ENCODE peak calls at places on chromosomes 1 and 21, in six cellular contexts. P, E, N, H, Q and M are unnamed samples.

GRCh38 chr1:171081220-171081993 is 9.3 kb upstream of the FMO3 start:
- DNase-seq in N (no peak), P (peak; percentile 9), E (no peak), H (peak; percentile 23), Q (no peak), M (no peak)

GRCh38 chr1:198699167-198700015 is 60.6 kb downstream of the PTPRC start:
- DNase-seq in H (peak; percentile 70), Q (peak; percentile 79), P (peak; percentile 64), N (peak; percentile 34), E (peak; percentile 91), M (peak; percentile 84)

GRCh38 chr1:112341986-112342385 is 54.0 kb upstream of the CTTNBP2NL start:
- DNase-seq in P (no peak), E (no peak), H (no peak), N (no peak), Q (no peak), M (no peak)

GRCh38 chr21:15190837-15191236 is 126.0 kb upstream of the NRIP1 start:
- DNase-seq in Q (no peak), P (no peak), H (no peak), N (no peak), E (no peak), M (no peak)

GRCh38 chr1:239874831-239875230 is 216.9 kb upstream of the FMN2 start:
- DNase-seq in N (no peak), E (no peak), Q (no peak), P (no peak), H (no peak), M (no peak)

GRCh38 chr1:165912638-165913037 is 85.2 kb downstream of the UCK2 start:
- DNase-seq in E (no peak), H (no peak), N (no peak), P (no peak), Q (no peak), M (no peak)

GRCh38 chr1:17941396-17941795 is 166.2 kb upstream of the IGSF21 start:
- DNase-seq in P (no peak), Q (no peak), H (no peak), E (no peak), N (no peak), M (no peak)

GRCh38 chr1:78587213-78587612 is 33.0 kb upstream of the IFI44L start:
- DNase-seq in P (peak; percentile 30), E (no peak), N (no peak), Q (no peak), H (no peak), M (no peak)

GRCh38 chr1:115877511-115877910 is 36.6 kb upstream of the NHLH2 start:
- DNase-seq in N (no peak), Q (no peak), P (peak; percentile 89), H (peak; percentile 15), E (peak; percentile 88), M (peak; percentile 32)

GRCh38 chr1:235748747-235749146 is 99.2 kb upstream of the GNG4 start:
- DNase-seq in E (no peak), H (no peak), P (no peak), N (no peak), Q (no peak), M (no peak)

GRCh38 chr1:228004331-228004871 is 2.4 kb upstream of the WNT3A start:
- DNase-seq in E (peak; percentile 87), Q (peak; percentile 29), H (peak; percentile 66), N (peak; percentile 8), P (peak; percentile 21), M (no peak)

GRCh38 chr1:69401894-69402293 is 165.8 kb upstream of the LRRC7 start:
- DNase-seq in P (peak; percentile 9), H (no peak), Q (no peak), E (no peak), N (no peak), M (no peak)
- TF ChIP-seq CTCF in P (no peak), H (no peak), Q (no peak), E (no peak), N (no peak), M (no peak)

GRCh38 chr1:153680120-153680403 is 1.6 kb downstream of the NPR1 start:
- DNase-seq in N (no peak), P (no peak), H (no peak), Q (no peak), E (peak; percentile 59), M (no peak)
- H3K4me3 ChIP-seq in N (peak overlapping the region; percentile 62), P (no peak overlapping the region), H (peak overlapping the region; percentile 51), Q (peak overlapping the region; percentile 91), E (peak overlapping the region; percentile 73), M (no peak overlapping the region)

DNA sequence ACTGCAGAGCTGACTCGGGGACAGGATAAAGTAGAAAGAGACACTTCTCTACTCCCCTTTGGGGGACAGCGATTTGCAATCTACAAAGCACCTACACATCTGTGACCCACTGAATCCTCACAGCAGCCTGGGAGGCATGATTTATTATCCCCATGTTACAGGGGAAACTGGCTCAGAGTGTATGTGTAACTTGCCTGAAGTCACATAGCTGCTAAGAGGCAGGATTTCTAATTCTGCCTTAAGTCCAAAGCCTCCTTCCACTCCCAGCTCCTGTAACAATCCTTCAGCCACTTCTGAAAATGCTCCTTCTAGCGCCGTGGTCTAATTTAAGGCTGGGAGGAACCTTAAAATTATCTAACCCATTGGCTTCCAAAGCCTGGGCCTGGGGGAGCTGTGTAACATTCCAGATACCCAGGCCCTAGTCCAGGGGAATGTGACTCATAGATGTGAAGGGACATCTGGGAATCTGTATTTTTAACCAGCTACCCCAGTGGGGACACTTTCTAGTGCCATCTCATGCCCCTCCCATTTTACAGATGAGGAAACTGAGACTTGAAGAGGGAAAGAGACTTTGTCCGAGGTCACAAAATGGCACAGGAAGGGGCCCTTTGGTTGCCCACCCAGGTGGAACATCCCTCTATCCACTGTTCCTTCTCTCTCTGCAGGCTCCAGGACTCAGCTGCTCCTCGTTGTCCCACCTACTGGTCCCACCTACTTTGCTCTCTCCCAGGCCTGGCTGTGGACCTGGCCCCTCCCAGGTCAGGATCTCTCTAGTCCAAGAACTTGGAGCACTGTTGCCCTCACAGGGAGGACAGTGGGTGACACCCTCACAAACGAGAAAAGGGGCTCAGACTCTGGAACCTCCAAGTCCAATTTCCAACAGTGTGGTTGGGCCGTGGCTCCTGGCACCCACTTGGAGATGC is 48.9 kb downstream of the AHDC1 start:
- DNase-seq in P (no peak), Q (no peak), N (peak; percentile 59), E (no peak), H (no peak), M (no peak)
- H3K27ac ChIP-seq in P (no peak overlapping the region), Q (peak overlapping the region; percentile 81), N (peak overlapping the region; percentile 83), E (no peak overlapping the region), H (no peak overlapping the region), M (no peak overlapping the region)

GRCh38 chr1:94118471-94118870 is 2.5 kb downstream of the ABCA4 start:
- DNase-seq in P (no peak), H (no peak), N (no peak), E (peak; percentile 43), Q (no peak), M (no peak)

GRCh38 chr1:94120591-94120901 is 402 bp downstream of the ABCA4 start:
- DNase-seq in E (peak; percentile 54), Q (no peak), H (no peak), N (no peak), P (no peak), M (peak; percentile 42)

GRCh38 chr1:94118013-94118412 is 2.9 kb downstream of the ABCA4 start:
- DNase-seq in N (no peak), E (peak; percentile 39), H (no peak), P (no peak), Q (no peak), M (no peak)

GRCh38 chr1:94119796-94120590 is 955 bp downstream of the ABCA4 start:
- DNase-seq in Q (no peak), H (peak; percentile 39), N (no peak), E (peak; percentile 54), P (no peak), M (no peak)

DNA sequence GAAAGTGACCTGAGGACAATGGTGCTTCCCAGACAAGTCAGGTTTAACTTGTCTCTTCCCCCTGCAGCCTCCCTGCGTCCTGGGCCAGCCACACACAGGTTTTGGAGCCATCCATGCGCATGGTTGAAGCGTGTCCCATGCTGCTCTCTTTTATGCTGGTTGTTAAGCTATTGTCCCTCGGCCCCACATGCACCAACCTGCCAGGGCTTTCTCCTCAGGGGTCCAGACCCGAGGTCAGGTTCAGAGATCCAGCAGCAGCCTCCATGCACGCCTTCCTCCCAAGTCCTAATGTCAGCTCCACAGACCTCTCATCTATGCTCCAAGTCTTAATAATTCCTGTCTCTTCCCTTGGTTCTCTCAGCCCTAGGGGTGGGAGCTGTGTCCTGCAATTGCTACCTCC is 1.6 kb downstream of the ABCA4 start:
- DNase-seq in N (no peak), E (peak; percentile 68), Q (no peak), P (no peak), H (no peak), M (no peak)
- TF ChIP-seq CTCF in N (no peak), E (peak; percentile 51), Q (no peak), P (no peak), H (peak; percentile 6), M (no peak)

GRCh38 chr1:24928631-24929090 is 1.4 kb downstream of the RUNX3 start:
- DNase-seq in H (peak; percentile 66), Q (no peak), P (no peak), E (peak; percentile 79), N (no peak), M (no peak)

GRCh38 chr1:24926596-24927249 is 3.4 kb downstream of the RUNX3 start:
- DNase-seq in Q (no peak), N (no peak), E (peak; percentile 75), P (no peak), H (peak; percentile 66), M (no peak)

GRCh38 chr1:24929091-24929875 is 793 bp downstream of the RUNX3 start:
- DNase-seq in Q (no peak), H (peak; percentile 64), N (no peak), P (peak; percentile 21), E (peak; percentile 81), M (peak; percentile 32)

GRCh38 chr1:24927473-24927872 is 2.6 kb downstream of the RUNX3 start:
- DNase-seq in H (no peak), E (no peak), P (no peak), Q (no peak), N (no peak), M (no peak)

GRCh38 chr1:24927886-24928630 is 2.0 kb downstream of the RUNX3 start:
- DNase-seq in Q (no peak), H (peak; percentile 31), E (no peak), P (no peak), N (no peak), M (no peak)
- H3K4me3 ChIP-seq in Q (no peak overlapping the region), H (peak overlapping the region; percentile 37), E (no peak overlapping the region), P (no peak overlapping the region), N (peak overlapping the region; percentile 65), M (no peak overlapping the region)

DNA sequence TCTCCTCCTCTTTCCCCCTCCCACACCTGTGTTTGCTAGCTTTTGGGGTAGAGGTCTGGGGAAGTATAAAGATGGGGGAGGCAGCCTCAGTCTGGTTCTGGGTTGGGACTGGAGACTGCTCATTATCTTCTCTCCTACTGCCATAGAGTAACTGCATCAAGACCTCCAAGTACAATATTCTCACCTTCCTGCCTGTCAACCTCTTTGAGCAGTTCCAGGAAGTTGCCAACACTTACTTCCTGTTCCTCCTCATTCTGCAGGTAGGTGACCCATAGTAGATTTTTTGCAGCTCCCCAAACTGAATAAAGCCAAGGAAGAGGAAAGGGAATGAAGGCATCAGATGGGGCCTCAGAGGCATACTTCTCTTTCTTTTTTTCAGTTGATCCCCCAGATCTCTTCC is 5.3 kb downstream of the ATP8B2 start:
- DNase-seq in Q (no peak), P (no peak), E (no peak), H (no peak), N (no peak), M (no peak)
- H3K27ac ChIP-seq in Q (no peak overlapping the region), P (no peak overlapping the region), E (no peak overlapping the region), H (no peak overlapping the region), N (no peak overlapping the region), M (no peak overlapping the region)